ENCODE peak calls at places on chromosome 22, in seven cellular contexts. One of them, this sample, is unnamed.

GRCh38 chr22:41782316-41782715 is 18.2 kb upstream of the CCDC134 start:
- DNase-seq in cardiac muscle cell: no peak
- DNase-seq in pancreas: no peak
- DNase-seq in fibroblast of the aortic adventitia: no peak
- DNase-seq in H9: no peak
- DNase-seq in right lobe of liver: no peak
- DNase-seq in PC-3: no peak
- DNase-seq in this sample: no peak

GRCh38 chr22:45493286-45493771 is 9.4 kb upstream of the FBLN1 start:
- DNase-seq in cardiac muscle cell: no peak
- DNase-seq in pancreas: no peak
- DNase-seq in fibroblast of the aortic adventitia: peak
- DNase-seq in H9: no peak
- DNase-seq in right lobe of liver: no peak
- DNase-seq in PC-3: no peak
- DNase-seq in this sample: no peak

GRCh38 chr22:45626198-45626651 is 45.4 kb upstream of the ATXN10 start:
- DNase-seq in cardiac muscle cell: no peak
- DNase-seq in pancreas: peak
- DNase-seq in fibroblast of the aortic adventitia: no peak
- DNase-seq in H9: no peak
- DNase-seq in right lobe of liver: no peak
- DNase-seq in PC-3: peak
- DNase-seq in this sample: no peak

GRCh38 chr22:47248925-47249324 is 486.5 kb downstream of the TBC1D22A start:
- DNase-seq in cardiac muscle cell: no peak
- DNase-seq in pancreas: no peak
- DNase-seq in fibroblast of the aortic adventitia: no peak
- DNase-seq in H9: no peak
- DNase-seq in right lobe of liver: no peak
- DNase-seq in PC-3: no peak
- DNase-seq in this sample: no peak

GRCh38 chr22:40342521-40342920 is 3.8 kb upstream of the ADSL start:
- DNase-seq in cardiac muscle cell: no peak
- DNase-seq in pancreas: no peak
- DNase-seq in fibroblast of the aortic adventitia: no peak
- DNase-seq in H9: no peak
- DNase-seq in right lobe of liver: no peak
- DNase-seq in PC-3: no peak
- DNase-seq in this sample: no peak

GRCh38 chr22:25623310-25623734 is 58.8 kb downstream of the GRK3 start:
- DNase-seq in cardiac muscle cell: no peak
- DNase-seq in pancreas: no peak
- DNase-seq in fibroblast of the aortic adventitia: no peak
- DNase-seq in H9: no peak
- DNase-seq in right lobe of liver: no peak
- DNase-seq in PC-3: no peak
- DNase-seq in this sample: peak

GRCh38 chr22:45210174-45210573 is 30.5 kb downstream of the KIAA0930 start:
- DNase-seq in cardiac muscle cell: no peak
- DNase-seq in pancreas: no peak
- DNase-seq in fibroblast of the aortic adventitia: no peak
- DNase-seq in H9: no peak
- DNase-seq in right lobe of liver: no peak
- DNase-seq in PC-3: no peak
- DNase-seq in this sample: no peak

GRCh38 chr22:19998991-19999820 is 17.4 kb downstream of the ARVCF start:
- DNase-seq in cardiac muscle cell: no peak
- DNase-seq in pancreas: no peak
- DNase-seq in fibroblast of the aortic adventitia: no peak
- DNase-seq in H9: no peak
- DNase-seq in right lobe of liver: peak
- DNase-seq in PC-3: no peak
- DNase-seq in this sample: no peak

GRCh38 chr22:31287818-31288495 is 4.3 kb downstream of the PIK3IP1 start:
- DNase-seq in cardiac muscle cell: no peak
- DNase-seq in pancreas: no peak
- DNase-seq in fibroblast of the aortic adventitia: no peak
- DNase-seq in H9: no peak
- DNase-seq in right lobe of liver: no peak
- DNase-seq in PC-3: no peak
- DNase-seq in this sample: no peak

GRCh38 chr22:40463017-40463631 is 92.7 kb downstream of the SGSM3 start:
- DNase-seq in cardiac muscle cell: no peak
- DNase-seq in pancreas: no peak
- DNase-seq in fibroblast of the aortic adventitia: no peak
- DNase-seq in H9: no peak
- DNase-seq in right lobe of liver: no peak
- DNase-seq in PC-3: no peak
- DNase-seq in this sample: peak

GRCh38 chr22:27150530-27150909 is 493.1 kb downstream of the MIAT start:
- DNase-seq in cardiac muscle cell: no peak
- DNase-seq in pancreas: no peak
- DNase-seq in fibroblast of the aortic adventitia: peak
- DNase-seq in H9: no peak
- DNase-seq in right lobe of liver: no peak
- DNase-seq in PC-3: no peak
- DNase-seq in this sample: no peak

GRCh38 chr22:39997939-39998726 is 3.4 kb downstream of the FAM83F start:
- DNase-seq in cardiac muscle cell: no peak
- DNase-seq in pancreas: peak
- DNase-seq in fibroblast of the aortic adventitia: no peak
- DNase-seq in H9: peak
- DNase-seq in right lobe of liver: peak
- DNase-seq in PC-3: peak
- DNase-seq in this sample: no peak

GRCh38 chr22:33382427-33382826 is 324.2 kb upstream of the SYN3 start:
- DNase-seq in cardiac muscle cell: no peak
- DNase-seq in pancreas: no peak
- DNase-seq in fibroblast of the aortic adventitia: no peak
- DNase-seq in H9: no peak
- DNase-seq in right lobe of liver: peak
- DNase-seq in PC-3: no peak
- DNase-seq in this sample: no peak

GRCh38 chr22:46484156-46484860 is 53.1 kb downstream of the CELSR1 start:
- DNase-seq in cardiac muscle cell: no peak
- DNase-seq in pancreas: no peak
- DNase-seq in fibroblast of the aortic adventitia: no peak
- DNase-seq in H9: no peak
- DNase-seq in right lobe of liver: no peak
- DNase-seq in PC-3: no peak
- DNase-seq in this sample: no peak

GRCh38 chr22:36461665-36462474 is 19.6 kb downstream of the TXN2 start:
- DNase-seq in cardiac muscle cell: peak
- DNase-seq in pancreas: peak
- DNase-seq in fibroblast of the aortic adventitia: peak
- DNase-seq in H9: peak
- DNase-seq in right lobe of liver: no peak
- DNase-seq in PC-3: peak
- DNase-seq in this sample: no peak

GRCh38 chr22:24133187-24133965 is 47.9 kb upstream of the SUSD2 start:
- DNase-seq in cardiac muscle cell: peak
- DNase-seq in pancreas: no peak
- DNase-seq in fibroblast of the aortic adventitia: no peak
- DNase-seq in H9: peak
- DNase-seq in right lobe of liver: no peak
- DNase-seq in PC-3: no peak
- DNase-seq in this sample: no peak

GRCh38 chr22:19368876-19369275 is 62.7 kb downstream of the HIRA start:
- DNase-seq in cardiac muscle cell: no peak
- DNase-seq in pancreas: no peak
- DNase-seq in fibroblast of the aortic adventitia: no peak
- DNase-seq in H9: no peak
- DNase-seq in right lobe of liver: no peak
- DNase-seq in PC-3: no peak
- DNase-seq in this sample: no peak

GRCh38 chr22:23778576-23778900 is 5.9 kb downstream of the MMP11 start:
- DNase-seq in cardiac muscle cell: no peak
- DNase-seq in pancreas: no peak
- DNase-seq in fibroblast of the aortic adventitia: no peak
- DNase-seq in H9: no peak
- DNase-seq in right lobe of liver: no peak
- DNase-seq in PC-3: no peak
- DNase-seq in this sample: no peak

GRCh38 chr22:27581688-27582087 is 219.9 kb downstream of the MN1 start:
- DNase-seq in cardiac muscle cell: no peak
- DNase-seq in pancreas: peak
- DNase-seq in fibroblast of the aortic adventitia: peak
- DNase-seq in H9: no peak
- DNase-seq in right lobe of liver: no peak
- DNase-seq in PC-3: no peak
- DNase-seq in this sample: no peak

GRCh38 chr22:22995166-22995565 is 75.2 kb upstream of the GNAZ start:
- DNase-seq in cardiac muscle cell: no peak
- DNase-seq in pancreas: no peak
- DNase-seq in fibroblast of the aortic adventitia: no peak
- DNase-seq in H9: no peak
- DNase-seq in right lobe of liver: no peak
- DNase-seq in PC-3: no peak
- DNase-seq in this sample: no peak

GRCh38 chr22:33919591-33920501 is at the start of gene LARGE1:
- DNase-seq in cardiac muscle cell: peak
- DNase-seq in pancreas: peak
- DNase-seq in fibroblast of the aortic adventitia: peak
- DNase-seq in H9: peak
- DNase-seq in right lobe of liver: peak
- DNase-seq in PC-3: no peak
- DNase-seq in this sample: peak

DNA sequence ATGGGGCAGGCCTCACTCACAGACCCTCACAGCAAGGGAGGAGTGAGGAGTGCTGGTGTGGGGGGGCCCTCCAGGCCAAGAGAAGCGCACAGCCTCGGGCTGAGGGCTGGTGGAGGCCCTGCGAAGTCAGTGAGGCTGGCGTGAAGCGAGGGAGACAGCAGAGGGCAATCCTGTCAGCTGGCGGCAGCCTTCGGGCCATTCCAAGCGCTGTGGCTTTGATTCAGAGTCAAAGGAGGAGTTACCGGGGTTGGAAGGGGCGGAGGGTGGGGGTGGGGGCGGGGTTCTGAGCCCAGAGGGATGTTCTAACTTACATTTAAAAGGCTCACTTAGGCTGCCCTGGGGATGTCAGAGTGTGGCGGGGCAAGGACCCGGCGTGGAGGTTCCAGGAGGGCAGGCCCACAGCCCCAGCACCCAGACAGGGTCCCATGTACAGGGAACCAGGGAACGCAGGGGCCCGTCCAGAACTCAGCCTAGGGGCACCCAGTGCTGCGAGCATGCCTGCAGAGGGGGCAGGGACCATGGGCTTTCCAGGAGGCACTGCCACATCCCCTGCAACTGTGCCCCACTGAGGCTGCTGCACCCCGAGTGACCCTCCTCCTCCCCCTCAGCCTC is 39.5 kb upstream of the TTLL12 start:
- DNase-seq in cardiac muscle cell: peak
- DNase-seq in pancreas: no peak
- DNase-seq in fibroblast of the aortic adventitia: no peak
- DNase-seq in H9: peak
- DNase-seq in right lobe of liver: no peak
- DNase-seq in PC-3: no peak
- DNase-seq in this sample: no peak
- TF ChIP-seq CTCF in cardiac muscle cell: no peak
- TF ChIP-seq CTCF in pancreas: no peak
- TF ChIP-seq CTCF in fibroblast of the aortic adventitia: no peak
- TF ChIP-seq CTCF in H9: peak
- TF ChIP-seq CTCF in right lobe of liver: no peak
- TF ChIP-seq CTCF in PC-3: no peak
- TF ChIP-seq CTCF in this sample: no peak

GRCh38 chr22:38570841-38571364 is 920 bp upstream of the DMC1 start:
- DNase-seq in cardiac muscle cell: peak
- DNase-seq in pancreas: peak
- DNase-seq in fibroblast of the aortic adventitia: peak
- DNase-seq in H9: peak
- DNase-seq in right lobe of liver: no peak
- DNase-seq in PC-3: peak
- DNase-seq in this sample: peak
- TF ChIP-seq CTCF in cardiac muscle cell: peak
- TF ChIP-seq CTCF in pancreas: no peak
- TF ChIP-seq CTCF in fibroblast of the aortic adventitia: no peak
- TF ChIP-seq CTCF in H9: peak
- TF ChIP-seq CTCF in right lobe of liver: no peak
- TF ChIP-seq CTCF in PC-3: peak
- TF ChIP-seq CTCF in this sample: peak

GRCh38 chr22:29641781-29642355 is 38.4 kb downstream of the NF2 start:
- DNase-seq in cardiac muscle cell: no peak
- DNase-seq in pancreas: no peak
- DNase-seq in fibroblast of the aortic adventitia: no peak
- DNase-seq in H9: no peak
- DNase-seq in right lobe of liver: no peak
- DNase-seq in PC-3: no peak
- DNase-seq in this sample: no peak
- TF ChIP-seq CTCF in cardiac muscle cell: no peak
- TF ChIP-seq CTCF in pancreas: no peak
- TF ChIP-seq CTCF in fibroblast of the aortic adventitia: no peak
- TF ChIP-seq CTCF in H9: no peak
- TF ChIP-seq CTCF in right lobe of liver: no peak
- TF ChIP-seq CTCF in PC-3: no peak
- TF ChIP-seq CTCF in this sample: no peak

GRCh38 chr22:50186789-50187523 is 1.2 kb downstream of the TRABD start:
- DNase-seq in cardiac muscle cell: peak
- DNase-seq in pancreas: peak
- DNase-seq in fibroblast of the aortic adventitia: peak
- DNase-seq in H9: no peak
- DNase-seq in right lobe of liver: peak
- DNase-seq in PC-3: peak
- DNase-seq in this sample: no peak
- TF ChIP-seq CTCF in cardiac muscle cell: no peak
- TF ChIP-seq CTCF in pancreas: no peak
- TF ChIP-seq CTCF in fibroblast of the aortic adventitia: no peak
- TF ChIP-seq CTCF in H9: no peak
- TF ChIP-seq CTCF in right lobe of liver: no peak
- TF ChIP-seq CTCF in PC-3: no peak
- TF ChIP-seq CTCF in this sample: no peak

This sample was measured in GM13976.